ENCODE peak calls at places on chromosomes 6 and 20, in eight cellular contexts. One of them, this sample, is unnamed.

GRCh38 chr6:134398453-134398852 is 80.5 kb upstream of the SGK1 start:
- DNase-seq in fibroblast of mammary gland: no peak
- DNase-seq in CD4-positive, alpha-beta T cell: no peak
- DNase-seq in BJ: no peak
- DNase-seq in heart left ventricle: no peak
- DNase-seq in keratinocyte: no peak
- DNase-seq in glutamatergic neuron: no peak
- DNase-seq in A549: no peak
- DNase-seq in this sample: no peak

GRCh38 chr6:1970151-1970561 is 275.2 kb downstream of the GMDS start:
- DNase-seq in fibroblast of mammary gland: no peak
- DNase-seq in CD4-positive, alpha-beta T cell: no peak
- DNase-seq in BJ: no peak
- DNase-seq in heart left ventricle: no peak
- DNase-seq in keratinocyte: no peak
- DNase-seq in glutamatergic neuron: no peak
- DNase-seq in A549: no peak
- DNase-seq in this sample: no peak

GRCh38 chr6:111922454-111923297 is 49.4 kb upstream of the FYN start:
- DNase-seq in fibroblast of mammary gland: peak
- DNase-seq in CD4-positive, alpha-beta T cell: no peak
- DNase-seq in BJ: no peak
- DNase-seq in heart left ventricle: no peak
- DNase-seq in keratinocyte: no peak
- DNase-seq in glutamatergic neuron: no peak
- DNase-seq in A549: no peak
- DNase-seq in this sample: no peak

GRCh38 chr6:641225-641985 is 15.5 kb downstream of the HUS1B start:
- DNase-seq in fibroblast of mammary gland: no peak
- DNase-seq in CD4-positive, alpha-beta T cell: no peak
- DNase-seq in BJ: no peak
- DNase-seq in heart left ventricle: no peak
- DNase-seq in keratinocyte: no peak
- DNase-seq in glutamatergic neuron: no peak
- DNase-seq in A549: no peak
- DNase-seq in this sample: no peak

GRCh38 chr20:58202039-58202438 is 26.4 kb downstream of the ANKRD60 start:
- DNase-seq in fibroblast of mammary gland: no peak
- DNase-seq in CD4-positive, alpha-beta T cell: no peak
- DNase-seq in BJ: no peak
- DNase-seq in heart left ventricle: no peak
- DNase-seq in keratinocyte: no peak
- DNase-seq in glutamatergic neuron: no peak
- DNase-seq in A549: no peak
- DNase-seq in this sample: no peak

GRCh38 chr6:7183707-7184106 is 75.9 kb downstream of the RREB1 start:
- DNase-seq in fibroblast of mammary gland: no peak
- DNase-seq in CD4-positive, alpha-beta T cell: no peak
- DNase-seq in BJ: no peak
- DNase-seq in heart left ventricle: no peak
- DNase-seq in keratinocyte: no peak
- DNase-seq in glutamatergic neuron: no peak
- DNase-seq in A549: no peak
- DNase-seq in this sample: no peak

GRCh38 chr6:38144365-38144764 is 324.8 kb downstream of the ZFAND3 start:
- DNase-seq in fibroblast of mammary gland: no peak
- DNase-seq in CD4-positive, alpha-beta T cell: no peak
- DNase-seq in BJ: no peak
- DNase-seq in heart left ventricle: no peak
- DNase-seq in keratinocyte: no peak
- DNase-seq in glutamatergic neuron: no peak
- DNase-seq in A549: no peak
- DNase-seq in this sample: no peak

GRCh38 chr20:62739581-62740285 is 31.1 kb downstream of the NTSR1 start:
- DNase-seq in fibroblast of mammary gland: no peak
- DNase-seq in CD4-positive, alpha-beta T cell: peak
- DNase-seq in BJ: no peak
- DNase-seq in heart left ventricle: peak
- DNase-seq in keratinocyte: no peak
- DNase-seq in glutamatergic neuron: peak
- DNase-seq in A549: no peak
- DNase-seq in this sample: no peak

GRCh38 chr6:109579361-109579760 is 96.3 kb upstream of the ZBTB24 start:
- DNase-seq in fibroblast of mammary gland: peak
- DNase-seq in CD4-positive, alpha-beta T cell: no peak
- DNase-seq in BJ: no peak
- DNase-seq in heart left ventricle: no peak
- DNase-seq in keratinocyte: no peak
- DNase-seq in glutamatergic neuron: no peak
- DNase-seq in A549: no peak
- DNase-seq in this sample: no peak

GRCh38 chr20:21709535-21709904 is 4.1 kb downstream of the PAX1 start:
- DNase-seq in fibroblast of mammary gland: no peak
- DNase-seq in CD4-positive, alpha-beta T cell: no peak
- DNase-seq in BJ: no peak
- DNase-seq in heart left ventricle: no peak
- DNase-seq in keratinocyte: no peak
- DNase-seq in glutamatergic neuron: no peak
- DNase-seq in A549: no peak
- DNase-seq in this sample: no peak

GRCh38 chr6:100719883-100720682 is 161.0 kb downstream of the ASCC3 start:
- DNase-seq in fibroblast of mammary gland: peak
- DNase-seq in CD4-positive, alpha-beta T cell: no peak
- DNase-seq in BJ: no peak
- DNase-seq in heart left ventricle: no peak
- DNase-seq in keratinocyte: no peak
- DNase-seq in glutamatergic neuron: no peak
- DNase-seq in A549: peak
- DNase-seq in this sample: no peak

GRCh38 chr6:158011478-158011920 is 29.8 kb downstream of the SYNJ2 start:
- DNase-seq in fibroblast of mammary gland: no peak
- DNase-seq in CD4-positive, alpha-beta T cell: no peak
- DNase-seq in BJ: no peak
- DNase-seq in heart left ventricle: no peak
- DNase-seq in keratinocyte: no peak
- DNase-seq in glutamatergic neuron: no peak
- DNase-seq in A549: no peak
- DNase-seq in this sample: no peak

GRCh38 chr6:28764014-28764723 is 159.6 kb downstream of the TRIM27 start:
- DNase-seq in fibroblast of mammary gland: no peak
- DNase-seq in CD4-positive, alpha-beta T cell: no peak
- DNase-seq in BJ: no peak
- DNase-seq in heart left ventricle: no peak
- DNase-seq in keratinocyte: no peak
- DNase-seq in glutamatergic neuron: no peak
- DNase-seq in A549: peak
- DNase-seq in this sample: no peak

GRCh38 chr20:23304616-23305015 is 46.0 kb upstream of the NXT1 start:
- DNase-seq in fibroblast of mammary gland: no peak
- DNase-seq in CD4-positive, alpha-beta T cell: no peak
- DNase-seq in BJ: no peak
- DNase-seq in heart left ventricle: no peak
- DNase-seq in keratinocyte: no peak
- DNase-seq in glutamatergic neuron: no peak
- DNase-seq in A549: no peak
- DNase-seq in this sample: no peak

GRCh38 chr20:50744143-50744792 is 12.9 kb downstream of the PARD6B start:
- DNase-seq in fibroblast of mammary gland: peak
- DNase-seq in CD4-positive, alpha-beta T cell: no peak
- DNase-seq in BJ: peak
- DNase-seq in heart left ventricle: peak
- DNase-seq in keratinocyte: no peak
- DNase-seq in glutamatergic neuron: no peak
- DNase-seq in A549: peak
- DNase-seq in this sample: no peak

GRCh38 chr20:21767739-21768223 is 62.3 kb downstream of the PAX1 start:
- DNase-seq in fibroblast of mammary gland: no peak
- DNase-seq in CD4-positive, alpha-beta T cell: no peak
- DNase-seq in BJ: no peak
- DNase-seq in heart left ventricle: no peak
- DNase-seq in keratinocyte: no peak
- DNase-seq in glutamatergic neuron: peak
- DNase-seq in A549: peak
- DNase-seq in this sample: no peak

GRCh38 chr6:106419900-106420299 is 59.4 kb downstream of the CRYBG1 start:
- DNase-seq in fibroblast of mammary gland: no peak
- DNase-seq in CD4-positive, alpha-beta T cell: no peak
- DNase-seq in BJ: no peak
- DNase-seq in heart left ventricle: no peak
- DNase-seq in keratinocyte: no peak
- DNase-seq in glutamatergic neuron: no peak
- DNase-seq in A549: no peak
- DNase-seq in this sample: no peak

GRCh38 chr6:132933085-132933484 is 118.7 kb downstream of the RPS12 start:
- DNase-seq in fibroblast of mammary gland: no peak
- DNase-seq in CD4-positive, alpha-beta T cell: no peak
- DNase-seq in BJ: no peak
- DNase-seq in heart left ventricle: no peak
- DNase-seq in keratinocyte: no peak
- DNase-seq in glutamatergic neuron: no peak
- DNase-seq in A549: no peak
- DNase-seq in this sample: no peak

GRCh38 chr6:90493332-90493731 is 93.5 kb downstream of the MAP3K7 start:
- DNase-seq in fibroblast of mammary gland: peak
- DNase-seq in CD4-positive, alpha-beta T cell: no peak
- DNase-seq in BJ: no peak
- DNase-seq in heart left ventricle: no peak
- DNase-seq in keratinocyte: no peak
- DNase-seq in glutamatergic neuron: no peak
- DNase-seq in A549: no peak
- DNase-seq in this sample: no peak

GRCh38 chr6:73656501-73657145 is 2.8 kb upstream of the SLC17A5 start:
- DNase-seq in fibroblast of mammary gland: no peak
- DNase-seq in CD4-positive, alpha-beta T cell: no peak
- DNase-seq in BJ: no peak
- DNase-seq in heart left ventricle: no peak
- DNase-seq in keratinocyte: no peak
- DNase-seq in glutamatergic neuron: no peak
- DNase-seq in A549: no peak
- DNase-seq in this sample: no peak

GRCh38 chr20:44696315-44696714 is 18.9 kb upstream of the CCN5 start:
- DNase-seq in fibroblast of mammary gland: no peak
- DNase-seq in CD4-positive, alpha-beta T cell: no peak
- DNase-seq in BJ: no peak
- DNase-seq in heart left ventricle: no peak
- DNase-seq in keratinocyte: no peak
- DNase-seq in glutamatergic neuron: no peak
- DNase-seq in A549: peak
- DNase-seq in this sample: no peak

GRCh38 chr6:132414761-132415160 is 13.5 kb upstream of the MOXD1 start:
- DNase-seq in fibroblast of mammary gland: peak
- DNase-seq in CD4-positive, alpha-beta T cell: no peak
- DNase-seq in BJ: no peak
- DNase-seq in heart left ventricle: no peak
- DNase-seq in keratinocyte: no peak
- DNase-seq in glutamatergic neuron: no peak
- DNase-seq in A549: no peak
- DNase-seq in this sample: no peak

GRCh38 chr6:162712694-162713093 is 14.9 kb downstream of the PRKN start:
- DNase-seq in fibroblast of mammary gland: no peak
- DNase-seq in CD4-positive, alpha-beta T cell: no peak
- DNase-seq in BJ: no peak
- DNase-seq in heart left ventricle: no peak
- DNase-seq in keratinocyte: no peak
- DNase-seq in glutamatergic neuron: no peak
- DNase-seq in A549: no peak
- DNase-seq in this sample: no peak

GRCh38 chr20:23314714-23315498 is 35.7 kb upstream of the NXT1 start:
- DNase-seq in fibroblast of mammary gland: no peak
- DNase-seq in CD4-positive, alpha-beta T cell: no peak
- DNase-seq in BJ: no peak
- DNase-seq in heart left ventricle: no peak
- DNase-seq in keratinocyte: no peak
- DNase-seq in glutamatergic neuron: no peak
- DNase-seq in A549: no peak
- DNase-seq in this sample: no peak

GRCh38 chr6:169556758-169557505 is 144.9 kb downstream of the WDR27 start:
- DNase-seq in fibroblast of mammary gland: no peak
- DNase-seq in CD4-positive, alpha-beta T cell: no peak
- DNase-seq in BJ: no peak
- DNase-seq in heart left ventricle: no peak
- DNase-seq in keratinocyte: no peak
- DNase-seq in glutamatergic neuron: no peak
- DNase-seq in A549: no peak
- DNase-seq in this sample: no peak

GRCh38 chr6:30670760-30671527 is 1.9 kb downstream of the DHX16 start:
- DNase-seq in fibroblast of mammary gland: peak
- DNase-seq in CD4-positive, alpha-beta T cell: no peak
- DNase-seq in BJ: no peak
- DNase-seq in heart left ventricle: no peak
- DNase-seq in keratinocyte: no peak
- DNase-seq in glutamatergic neuron: no peak
- DNase-seq in A549: no peak
- DNase-seq in this sample: no peak
- TF ChIP-seq CTCF in fibroblast of mammary gland: peak
- TF ChIP-seq CTCF in CD4-positive, alpha-beta T cell: no peak
- TF ChIP-seq CTCF in BJ: peak
- TF ChIP-seq CTCF in heart left ventricle: no peak
- TF ChIP-seq CTCF in keratinocyte: peak
- TF ChIP-seq CTCF in glutamatergic neuron: no peak
- TF ChIP-seq CTCF in A549: no peak
- TF ChIP-seq CTCF in this sample: no peak

DNA sequence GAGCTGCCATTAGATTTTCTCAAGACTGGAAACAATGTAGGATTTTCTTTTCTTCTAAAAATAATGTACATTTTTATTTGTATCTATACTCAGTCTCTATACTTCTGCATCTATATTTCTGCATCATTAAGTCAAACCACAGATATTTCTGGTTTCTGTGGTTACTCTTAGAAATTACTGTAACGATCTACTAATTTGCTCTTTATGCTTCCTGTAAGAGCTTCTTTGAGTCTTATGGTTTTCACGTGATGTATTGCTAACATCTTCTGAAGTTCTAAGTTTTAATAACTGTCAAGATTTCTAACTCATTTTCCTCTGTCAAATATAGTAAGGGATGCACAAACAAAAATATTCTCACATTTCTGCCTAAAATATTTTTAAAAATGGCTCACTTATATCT is 1144.5 kb downstream of the HACE1 start:
- DNase-seq in fibroblast of mammary gland: no peak
- DNase-seq in CD4-positive, alpha-beta T cell: no peak
- DNase-seq in BJ: no peak
- DNase-seq in heart left ventricle: no peak
- DNase-seq in keratinocyte: no peak
- DNase-seq in glutamatergic neuron: no peak
- DNase-seq in A549: no peak
- DNase-seq in this sample: no peak
- TF ChIP-seq CTCF in fibroblast of mammary gland: no peak
- TF ChIP-seq CTCF in CD4-positive, alpha-beta T cell: no peak
- TF ChIP-seq CTCF in BJ: no peak
- TF ChIP-seq CTCF in heart left ventricle: no peak
- TF ChIP-seq CTCF in keratinocyte: no peak
- TF ChIP-seq CTCF in glutamatergic neuron: no peak
- TF ChIP-seq CTCF in A549: no peak
- TF ChIP-seq CTCF in this sample: no peak

GRCh38 chr6:161218222-161218621 is 55.6 kb downstream of the AGPAT4 start:
- DNase-seq in fibroblast of mammary gland: peak
- DNase-seq in CD4-positive, alpha-beta T cell: no peak
- DNase-seq in BJ: no peak
- DNase-seq in heart left ventricle: no peak
- DNase-seq in keratinocyte: no peak
- DNase-seq in glutamatergic neuron: no peak
- DNase-seq in A549: no peak
- DNase-seq in this sample: no peak
- TF ChIP-seq CTCF in fibroblast of mammary gland: peak
- TF ChIP-seq CTCF in CD4-positive, alpha-beta T cell: no peak
- TF ChIP-seq CTCF in BJ: peak
- TF ChIP-seq CTCF in heart left ventricle: no peak
- TF ChIP-seq CTCF in keratinocyte: peak
- TF ChIP-seq CTCF in glutamatergic neuron: no peak
- TF ChIP-seq CTCF in A549: no peak
- TF ChIP-seq CTCF in this sample: no peak

GRCh38 chr6:36028088-36028886 is 679 bp downstream of the MAPK14 start:
- DNase-seq in fibroblast of mammary gland: peak
- DNase-seq in CD4-positive, alpha-beta T cell: peak
- DNase-seq in BJ: no peak
- DNase-seq in heart left ventricle: peak
- DNase-seq in keratinocyte: no peak
- DNase-seq in glutamatergic neuron: peak
- DNase-seq in A549: peak
- DNase-seq in this sample: no peak
- TF ChIP-seq CTCF in fibroblast of mammary gland: no peak
- TF ChIP-seq CTCF in CD4-positive, alpha-beta T cell: no peak
- TF ChIP-seq CTCF in BJ: no peak
- TF ChIP-seq CTCF in heart left ventricle: no peak
- TF ChIP-seq CTCF in keratinocyte: no peak
- TF ChIP-seq CTCF in glutamatergic neuron: no peak
- TF ChIP-seq CTCF in A549: no peak
- TF ChIP-seq CTCF in this sample: no peak